ENCODE peak calls at places on chromosomes 1 and 21, in seven cellular contexts. C, M, E, Q, L, X and S are unnamed samples.

GRCh38 chr1:174114788-174115448 is 44.4 kb upstream of the RABGAP1L start:
- DNase-seq in E (peak), X (no peak), M (no peak), L (peak), Q (peak), C (no peak), S (no peak)

GRCh38 chr1:211579434-211580302 is 707 bp upstream of the SLC30A1 start:
- DNase-seq in M (no peak), L (peak), E (no peak), C (peak), X (peak), Q (no peak), S (no peak)

GRCh38 chr1:87867631-87868030 is 539.0 kb downstream of the LMO4 start:
- DNase-seq in L (no peak), E (no peak), X (no peak), Q (no peak), C (no peak), M (no peak), S (no peak)

GRCh38 chr1:84505167-84506001 is 802 bp upstream of the SPATA1 start:
- DNase-seq in E (no peak), L (peak), X (no peak), C (no peak), M (peak), Q (peak), S (no peak)

GRCh38 chr1:29055160-29055559 is 68.5 kb downstream of the TMEM200B start:
- DNase-seq in E (no peak), X (no peak), M (no peak), L (no peak), C (no peak), Q (no peak), S (no peak)

GRCh38 chr21:35637431-35637830 is 422.9 kb downstream of the SETD4 start:
- DNase-seq in C (no peak), Q (peak), X (no peak), L (peak), E (no peak), M (no peak), S (peak)

GRCh38 chr1:226310637-226311195 is 1.8 kb upstream of the LIN9 start:
- DNase-seq in C (no peak), L (no peak), Q (no peak), E (no peak), M (no peak), X (no peak), S (no peak)

GRCh38 chr1:29356663-29357062 is 120.3 kb downstream of the PTPRU start:
- DNase-seq in C (no peak), Q (no peak), E (no peak), L (no peak), X (no peak), M (no peak), S (no peak)

GRCh38 chr1:224727851-224728250 is 111.7 kb downstream of the CNIH3 start:
- DNase-seq in M (no peak), Q (no peak), X (no peak), E (no peak), C (no peak), L (no peak), S (no peak)

GRCh38 chr1:107414550-107414949 is 273.7 kb downstream of the NTNG1 start:
- DNase-seq in E (no peak), Q (no peak), C (no peak), X (no peak), M (no peak), L (no peak), S (no peak)

GRCh38 chr1:154186177-154186576 is 5.7 kb downstream of the TPM3 start:
- DNase-seq in X (peak), Q (peak), L (peak), C (peak), E (peak), M (peak), S (no peak)

GRCh38 chr1:168202941-168203654 is 22.7 kb upstream of the SFT2D2 start:
- DNase-seq in E (no peak), M (no peak), L (no peak), X (no peak), Q (no peak), C (no peak), S (no peak)

GRCh38 chr21:42980959-42981523 is 6.7 kb downstream of the PKNOX1 start:
- DNase-seq in L (no peak), M (no peak), X (no peak), Q (no peak), C (no peak), E (no peak), S (no peak)

GRCh38 chr1:99527078-99527477 is 118.8 kb upstream of the PALMD start:
- DNase-seq in C (no peak), M (no peak), X (no peak), E (no peak), L (no peak), Q (peak), S (no peak)

GRCh38 chr1:94144836-94145235 is 23.9 kb upstream of the ABCA4 start:
- DNase-seq in M (no peak), C (no peak), X (no peak), Q (no peak), L (no peak), E (no peak), S (no peak)

GRCh38 chr1:46983416-46983815 is 40.1 kb upstream of the CYP4X1 start:
- DNase-seq in E (no peak), X (no peak), Q (no peak), M (no peak), L (no peak), C (no peak), S (no peak)

GRCh38 chr1:28601696-28602095 is 9.6 kb downstream of the RAB42 start:
- DNase-seq in M (no peak), E (no peak), L (no peak), Q (peak), C (no peak), X (no peak), S (no peak)

GRCh38 chr1:221923921-221924598 is 182.2 kb upstream of the DUSP10 start:
- DNase-seq in X (no peak), E (no peak), L (no peak), C (no peak), M (no peak), Q (no peak), S (no peak)

GRCh38 chr1:918843-919242 is 4.9 kb upstream of the SAMD11 start:
- DNase-seq in X (no peak), C (no peak), M (no peak), Q (no peak), E (no peak), L (no peak), S (no peak)

GRCh38 chr1:171901245-171901644 is 59.9 kb downstream of the DNM3 start:
- DNase-seq in C (no peak), L (no peak), Q (no peak), X (no peak), M (no peak), E (no peak), S (no peak)

GRCh38 chr1:94012686-94013330 is 103.6 kb upstream of the GCLM start:
- DNase-seq in E (peak), C (no peak), X (no peak), Q (no peak), M (no peak), L (no peak), S (no peak)

GRCh38 chr1:205709059-205709398 is 28.7 kb upstream of the SLC45A3 start:
- DNase-seq in Q (peak), E (no peak), X (no peak), M (no peak), L (no peak), C (no peak), S (no peak)

GRCh38 chr1:41898191-41898713 is 20.5 kb downstream of the HIVEP3 start:
- DNase-seq in E (no peak), C (no peak), Q (peak), M (no peak), X (no peak), L (peak), S (no peak)

GRCh38 chr1:198128528-198128927 is 28.3 kb upstream of the NEK7 start:
- DNase-seq in C (no peak), M (no peak), X (no peak), L (no peak), Q (no peak), E (no peak), S (no peak)

GRCh38 chr1:84090447-84091244 is 53.4 kb upstream of the PRKACB start:
- DNase-seq in M (no peak), L (no peak), Q (no peak), X (no peak), C (no peak), E (no peak), S (no peak)

GRCh38 chr1:117655220-117655577 is 49.4 kb downstream of the TENT5C start:
- DNase-seq in X (no peak), C (no peak), Q (no peak), E (no peak), M (no peak), L (peak), S (no peak)

GRCh38 chr1:182185822-182186756 is 124.6 kb upstream of the ZNF648 start:
- DNase-seq in E (no peak), X (no peak), Q (no peak), M (no peak), C (no peak), L (no peak), S (no peak)

GRCh38 chr21:41866274-41866809 is 12.8 kb downstream of the PRDM15 start:
- DNase-seq in E (no peak), X (no peak), M (no peak), C (no peak), L (peak), Q (no peak), S (no peak)

GRCh38 chr1:53337499-53337898 is 9.6 kb upstream of the LRP8 start:
- DNase-seq in L (no peak), Q (no peak), X (no peak), C (no peak), M (no peak), E (no peak), S (peak)

GRCh38 chr1:119632836-119633235 is 15.2 kb downstream of the ZNF697 start:
- DNase-seq in E (no peak), Q (peak), X (no peak), C (no peak), M (no peak), L (no peak), S (no peak)

GRCh38 chr1:90045853-90046563 is 51.1 kb downstream of the ZNF326 start:
- DNase-seq in E (no peak), M (no peak), L (no peak), C (no peak), X (no peak), Q (peak), S (no peak)

GRCh38 chr1:6386371-6386949 is 7.1 kb downstream of the ACOT7 start:
- DNase-seq in M (no peak), C (no peak), E (no peak), L (no peak), X (no peak), Q (no peak), S (no peak)

GRCh38 chr1:38741341-38741740 is 118.2 kb downstream of the RRAGC start:
- DNase-seq in C (no peak), L (no peak), X (no peak), E (no peak), M (no peak), Q (no peak), S (no peak)

GRCh38 chr1:223224465-223224864 is 81.4 kb upstream of the TLR5 start:
- DNase-seq in X (no peak), C (no peak), M (no peak), Q (no peak), L (no peak), E (no peak), S (peak)

DNA sequence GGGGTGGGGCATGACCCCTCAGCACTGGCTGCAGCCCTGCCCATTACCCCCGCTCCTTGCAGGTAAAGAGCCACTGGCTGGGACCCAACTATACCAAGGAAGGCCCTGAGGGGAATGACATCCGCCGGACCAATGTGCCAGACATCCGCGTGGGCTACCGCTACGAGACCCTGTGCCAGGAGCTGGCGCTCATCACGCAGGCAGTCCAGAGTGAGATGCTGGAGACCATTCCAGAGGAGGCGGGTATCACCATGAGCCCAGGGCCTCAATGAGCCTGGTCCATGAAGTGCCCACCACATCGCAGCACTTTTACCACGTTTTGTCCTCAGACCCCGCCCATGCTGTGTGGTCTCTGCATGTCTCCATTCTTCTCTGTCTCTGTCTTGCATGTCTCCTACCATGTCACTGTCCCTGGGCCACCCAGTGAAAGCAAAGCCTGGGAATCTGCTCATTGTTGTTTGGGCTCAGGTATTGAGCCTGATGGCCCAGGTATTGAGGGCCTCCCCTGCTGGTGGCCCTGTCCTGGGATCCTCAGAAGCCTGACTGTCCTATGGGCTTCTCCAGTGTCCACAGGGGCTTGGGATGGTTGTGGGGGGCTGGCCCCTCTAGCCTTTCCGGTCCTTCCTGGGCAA is 11.4 kb downstream of the AMPD2 start:
- DNase-seq in C (no peak), X (no peak), M (no peak), Q (no peak), L (no peak), E (no peak), S (no peak)
- H3K27ac ChIP-seq in C (no peak), X (no peak), M (no peak), Q (no peak), L (no peak), E (no peak), S (no peak)

DNA sequence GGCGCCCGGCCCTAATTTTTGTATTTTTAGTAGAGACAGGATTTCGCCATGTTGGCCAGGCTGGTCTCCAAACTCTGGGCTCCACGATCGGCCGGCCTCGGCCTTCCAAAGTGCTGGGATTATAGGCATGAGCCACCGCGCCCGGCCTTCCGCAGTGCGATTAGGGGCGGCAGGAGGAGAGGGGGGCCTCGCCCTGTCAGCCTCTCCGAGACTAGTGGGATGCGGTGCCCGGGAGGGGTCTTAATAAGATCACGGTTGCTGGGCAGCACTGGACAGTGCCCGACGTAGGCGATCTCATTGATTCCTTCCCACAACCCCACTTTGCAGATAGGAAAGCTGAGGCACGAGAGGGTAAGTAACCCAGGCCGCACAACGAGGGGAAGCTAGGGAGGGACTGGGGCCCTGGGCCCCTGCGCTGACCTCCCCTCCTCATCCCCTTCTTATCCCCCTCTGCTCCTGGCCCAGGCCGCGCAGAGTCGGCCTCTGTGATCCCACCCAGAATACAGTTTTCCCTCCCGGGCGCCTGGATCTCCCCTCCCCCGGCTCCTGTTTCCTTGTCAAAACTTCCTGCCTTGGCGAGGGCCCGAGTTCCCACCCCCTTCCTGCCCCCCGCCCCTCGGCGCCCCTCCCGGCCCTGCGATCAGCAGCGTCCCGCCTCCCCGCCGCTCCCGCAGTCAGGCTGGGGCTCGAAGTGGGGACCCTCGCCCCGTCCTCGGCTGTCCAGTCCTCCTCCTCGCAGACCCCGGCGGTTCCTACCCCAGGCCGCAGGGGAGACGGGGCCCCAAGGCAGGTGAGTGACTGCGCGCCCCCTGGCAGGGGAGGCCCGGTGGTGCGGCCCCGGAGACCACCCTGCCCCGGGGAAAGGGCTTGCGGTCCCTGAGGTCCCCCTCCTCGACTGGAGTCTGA is at the start of gene PEAR1:
- DNase-seq in E (no peak), C (no peak), X (no peak), Q (peak), L (no peak), M (peak), S (no peak)
- H3K27ac ChIP-seq in E (no peak), C (peak), X (peak), Q (peak), L (peak), M (peak), S (peak)

GRCh38 chr1:31412205-31412604 is 808 bp upstream of the SERINC2 start:
- DNase-seq in X (no peak), C (no peak), M (no peak), L (no peak), Q (no peak), E (no peak), S (no peak)

GRCh38 chr1:31415658-31416057 is 2.6 kb downstream of the SERINC2 start:
- DNase-seq in Q (no peak), L (no peak), X (no peak), E (no peak), M (no peak), C (no peak), S (no peak)

GRCh38 chr1:31414692-31415370 is 1.8 kb downstream of the SERINC2 start:
- DNase-seq in M (no peak), Q (no peak), X (no peak), E (no peak), C (no peak), L (peak), S (no peak)

GRCh38 chr1:31412732-31413404 is at the start of gene SERINC2:
- DNase-seq in M (no peak), X (peak), L (peak), C (peak), Q (no peak), E (no peak), S (no peak)

DNA sequence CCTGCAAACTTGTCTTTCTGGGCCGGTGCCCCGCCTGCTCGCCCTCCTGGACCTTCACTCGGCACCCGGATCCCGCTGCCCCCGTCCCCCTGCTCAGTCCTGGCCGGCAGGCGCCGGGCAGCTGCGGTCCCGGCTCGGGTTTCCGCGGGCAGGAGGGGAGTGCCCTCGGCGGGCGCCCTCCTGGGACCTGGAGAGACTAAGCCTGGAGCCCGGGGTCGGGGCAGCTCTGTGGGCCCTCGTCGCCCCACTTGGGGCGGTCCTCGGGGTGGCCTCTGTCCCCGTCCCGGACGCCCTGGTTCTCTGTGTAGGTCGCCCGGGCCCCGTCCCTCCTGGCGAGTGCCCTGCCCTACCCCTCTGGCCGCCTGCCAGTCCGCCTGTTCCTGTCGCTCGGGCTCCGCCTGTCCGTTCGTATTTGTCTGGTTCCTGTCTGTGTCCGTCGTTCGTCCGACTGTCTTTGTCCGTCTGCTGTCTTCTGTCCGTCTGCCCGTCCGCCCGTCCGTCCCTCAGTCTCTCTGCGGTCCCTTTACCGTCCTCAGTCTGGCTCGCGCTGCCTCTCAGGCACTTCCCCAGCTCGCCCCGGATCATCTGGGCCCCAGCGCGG is 492 bp downstream of the SERINC2 start:
- DNase-seq in L (peak), Q (peak), X (peak), C (peak), E (no peak), M (peak), S (no peak)
- H3K27ac ChIP-seq in L (peak), Q (no peak), X (peak), C (peak), E (no peak), M (peak), S (no peak)

DNA sequence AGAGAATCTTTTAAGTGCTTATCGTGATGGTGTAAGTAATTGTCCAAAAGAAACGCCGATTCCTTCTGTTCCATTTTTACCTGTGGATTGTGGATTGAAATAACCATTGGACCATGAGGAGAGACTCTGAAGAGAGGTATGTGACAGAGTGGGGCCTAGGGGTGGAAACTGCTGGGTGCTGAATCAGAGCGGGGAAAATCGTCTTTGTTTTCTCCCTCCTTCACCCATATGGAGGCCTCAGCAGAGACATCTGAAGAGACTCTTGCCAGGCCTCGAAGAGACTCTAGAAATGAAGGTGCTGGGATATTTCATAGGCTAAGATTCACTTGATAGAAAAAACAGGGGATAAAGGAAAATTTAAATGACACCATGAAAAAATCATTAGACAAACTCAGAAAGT is 1327.0 kb downstream of the BRINP3 start:
- DNase-seq in E (no peak), C (no peak), L (no peak), M (no peak), Q (no peak), X (no peak), S (no peak)
- H3K27ac ChIP-seq in E (no peak), C (no peak), L (no peak), M (no peak), Q (no peak), X (no peak), S (no peak)

GRCh38 chr1:45516465-45516864 is 5.2 kb downstream of the PRDX1 start:
- DNase-seq in E (no peak), C (no peak), Q (no peak), M (no peak), X (no peak), L (no peak), S (no peak)

GRCh38 chr1:45522324-45523104 is 830 bp upstream of the PRDX1 start:
- DNase-seq in L (no peak), C (no peak), E (no peak), Q (no peak), X (no peak), M (no peak), S (no peak)

GRCh38 chr1:45521413-45522323 is at the start of gene PRDX1:
- DNase-seq in Q (peak), E (peak), C (peak), M (peak), X (peak), L (peak), S (peak)

DNA sequence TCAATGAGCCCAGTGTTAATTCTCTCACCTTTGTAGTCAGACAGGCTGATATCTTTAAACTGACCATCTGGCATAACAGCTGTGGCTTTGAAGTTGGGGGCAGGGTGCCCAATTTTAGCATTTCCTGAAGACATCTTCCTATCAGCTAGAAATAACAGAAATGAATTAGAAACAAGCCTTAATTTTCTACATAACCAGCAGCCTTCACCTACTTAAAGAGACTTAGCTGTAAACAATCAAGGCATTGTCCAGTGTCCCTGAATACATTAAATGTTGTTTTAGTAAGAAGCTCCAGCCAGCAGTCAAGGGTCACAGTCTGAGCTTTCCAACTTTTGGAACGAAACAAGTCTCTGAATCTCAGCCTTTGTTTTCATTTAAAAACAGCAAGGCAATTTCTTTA is 2.8 kb downstream of the PRDX1 start:
- DNase-seq in C (no peak), Q (peak), M (no peak), X (no peak), E (no peak), L (no peak), S (no peak)
- H3K27ac ChIP-seq in C (no peak), Q (no peak), M (peak), X (no peak), E (no peak), L (peak), S (no peak)